ENCODE peak calls at places on chromosomes 3 and 15, in six cellular contexts. D, O, Z, I, G and T are unnamed samples.

GRCh38 chr15:36911322-36911944 is 188.9 kb downstream of the MEIS2 start:
- DNase-seq in D (no peak), O (peak; percentile 66), Z (no peak), I (no peak), G (no peak), T (no peak)

GRCh38 chr15:89898628-89899302 is 5.0 kb upstream of the AP3S2 start:
- DNase-seq in D (peak; percentile 53), O (peak; percentile 74), Z (peak; percentile 74), I (peak; percentile 43), G (no peak), T (no peak)

GRCh38 chr15:59222106-59222505 is 15.5 kb downstream of the LDHAL6B start:
- DNase-seq in D (no peak), O (peak; percentile 93), Z (no peak), I (no peak), G (no peak), T (no peak)

GRCh38 chr3:43726511-43726910 is 35.8 kb downstream of the ABHD5 start:
- DNase-seq in D (no peak), O (peak; percentile 38), Z (no peak), I (no peak), G (no peak), T (no peak)

GRCh38 chr15:52294881-52295420 is 653 bp downstream of the MYO5C start:
- DNase-seq in D (no peak), O (no peak), Z (no peak), I (no peak), G (no peak), T (no peak)

GRCh38 chr3:182713743-182714517 is 79.4 kb upstream of the ATP11B start:
- DNase-seq in D (no peak), O (peak; percentile 88), Z (no peak), I (no peak), G (no peak), T (no peak)

GRCh38 chr3:56612146-56612545 is 55.2 kb downstream of the CCDC66 start:
- DNase-seq in D (no peak), O (no peak), Z (no peak), I (no peak), G (no peak), T (no peak)

GRCh38 chr3:134373278-134373941 is 837 bp downstream of the AMOTL2 start:
- DNase-seq in D (peak; percentile 78), O (peak; percentile 94), Z (peak; percentile 76), I (peak; percentile 80), G (peak; percentile 88), T (no peak)

GRCh38 chr15:62782100-62782791 is 260.3 kb upstream of the TPM1 start:
- DNase-seq in D (peak; percentile 54), O (peak; percentile 94), Z (peak; percentile 67), I (no peak), G (no peak), T (no peak)

GRCh38 chr3:42367903-42368302 is 42.5 kb downstream of the LYZL4 start:
- DNase-seq in D (no peak), O (no peak), Z (no peak), I (no peak), G (no peak), T (no peak)

GRCh38 chr15:93189562-93189961 is 100.6 kb upstream of the RGMA start:
- DNase-seq in D (no peak), O (no peak), Z (no peak), I (no peak), G (no peak), T (no peak)

GRCh38 chr3:40455328-40455727 is 1.8 kb upstream of the RPL14 start:
- DNase-seq in D (no peak), O (no peak), Z (no peak), I (no peak), G (no peak), T (no peak)

GRCh38 chr15:41950505-41950904 is 21.9 kb downstream of the EHD4 start:
- DNase-seq in D (no peak), O (no peak), Z (no peak), I (no peak), G (no peak), T (no peak)

GRCh38 chr3:66297917-66298316 is 77.1 kb downstream of the SLC25A26 start:
- DNase-seq in D (no peak), O (peak; percentile 81), Z (no peak), I (no peak), G (no peak), T (no peak)

GRCh38 chr3:18757476-18757875 is 332.3 kb upstream of the SATB1 start:
- DNase-seq in D (no peak), O (no peak), Z (no peak), I (no peak), G (no peak), T (no peak)

GRCh38 chr15:94075349-94075748 is 156.0 kb upstream of the MCTP2 start:
- DNase-seq in D (peak; percentile 34), O (no peak), Z (no peak), I (no peak), G (no peak), T (no peak)

GRCh38 chr15:56837281-56837680 is 81.2 kb upstream of the TCF12 start:
- DNase-seq in D (no peak), O (peak; percentile 46), Z (no peak), I (no peak), G (no peak), T (no peak)

GRCh38 chr15:57259511-57260143 is 116.7 kb upstream of the CGNL1 start:
- DNase-seq in D (peak; percentile 29), O (peak; percentile 12), Z (no peak), I (peak; percentile 38), G (no peak), T (no peak)

GRCh38 chr3:98906230-98906629 is 4.7 kb upstream of the DCBLD2 start:
- DNase-seq in D (no peak), O (peak; percentile 92), Z (no peak), I (no peak), G (no peak), T (no peak)

GRCh38 chr3:146581877-146582508 is 23.2 kb downstream of the PLSCR5 start:
- DNase-seq in D (no peak), O (peak; percentile 65), Z (no peak), I (no peak), G (no peak), T (no peak)

GRCh38 chr3:188197388-188197847 is 43.5 kb downstream of the LPP start:
- DNase-seq in D (no peak), O (no peak), Z (peak; percentile 11), I (peak; percentile 61), G (no peak), T (no peak)

GRCh38 chr3:140288575-140288974 is 353.6 kb downstream of the CLSTN2 start:
- DNase-seq in D (no peak), O (peak; percentile 2), Z (no peak), I (no peak), G (no peak), T (no peak)

GRCh38 chr3:99711361-99711760 is 73.0 kb downstream of the COL8A1 start:
- DNase-seq in D (no peak), O (no peak), Z (no peak), I (no peak), G (no peak), T (no peak)

GRCh38 chr3:59064276-59064675 is 14.5 kb upstream of the CFAP20DC start:
- DNase-seq in D (peak; percentile 19), O (peak; percentile 6), Z (peak; percentile 11), I (no peak), G (no peak), T (no peak)

GRCh38 chr3:134378384-134378783 is 4.1 kb upstream of the AMOTL2 start:
- DNase-seq in D (peak; percentile 61), O (peak; percentile 57), Z (peak; percentile 47), I (peak; percentile 63), G (peak; percentile 72), T (no peak)

GRCh38 chr15:31069360-31070000 is 32.0 kb downstream of the TRPM1 start:
- DNase-seq in D (no peak), O (peak; percentile 16), Z (no peak), I (no peak), G (no peak), T (no peak)

GRCh38 chr3:118987466-118987865 is 47.2 kb downstream of the IGSF11 start:
- DNase-seq in D (peak; percentile 13), O (peak; percentile 27), Z (no peak), I (no peak), G (no peak), T (no peak)

DNA sequence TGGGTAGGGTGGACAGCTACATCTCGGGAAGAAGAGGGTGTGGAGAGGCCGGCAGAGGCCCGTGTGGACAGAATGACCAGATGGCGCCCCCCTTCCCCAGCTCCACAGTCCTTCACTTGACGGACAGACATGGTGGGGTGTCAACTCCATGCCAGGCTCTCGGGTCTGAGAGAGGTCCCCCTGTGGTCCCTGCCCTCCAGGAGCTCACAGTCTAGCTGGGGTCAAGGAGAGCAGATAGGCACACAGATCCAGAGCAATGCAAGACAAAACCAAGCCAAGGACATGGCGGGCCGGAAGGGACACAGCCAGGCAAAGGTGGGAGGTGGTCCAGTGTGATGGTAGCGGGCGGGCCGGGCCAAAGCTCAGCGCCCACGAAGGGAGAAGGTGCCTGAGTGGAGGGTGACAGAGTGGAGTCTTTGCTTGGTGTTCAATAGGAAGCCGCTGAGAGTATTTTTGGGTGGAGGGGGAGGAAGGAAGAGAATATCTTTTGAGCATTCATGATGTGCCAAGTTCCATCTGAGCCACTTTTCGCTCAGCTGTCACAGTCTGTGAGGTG is 72.1 kb upstream of the SEC13 start:
- DNase-seq in D (no peak), O (no peak), Z (no peak), I (no peak), G (no peak), T (no peak)
- TF ChIP-seq CTCF in D (no peak), O (no peak), Z (no peak), I (no peak), G (no peak), T (no peak)

GRCh38 chr3:33269385-33269784 is 7.9 kb upstream of the FBXL2 start:
- DNase-seq in D (no peak), O (no peak), Z (no peak), I (no peak), G (no peak), T (no peak)
- TF ChIP-seq CTCF in D (no peak), O (no peak), Z (no peak), I (no peak), G (no peak), T (no peak)

GRCh38 chr3:82739390-82739789 is 977.9 kb upstream of the GBE1 start:
- DNase-seq in D (no peak), O (peak; percentile 38), Z (no peak), I (no peak), G (no peak), T (no peak)

GRCh38 chr3:82741346-82741745 is 979.9 kb upstream of the GBE1 start:
- DNase-seq in D (no peak), O (no peak), Z (no peak), I (no peak), G (no peak), T (no peak)

DNA sequence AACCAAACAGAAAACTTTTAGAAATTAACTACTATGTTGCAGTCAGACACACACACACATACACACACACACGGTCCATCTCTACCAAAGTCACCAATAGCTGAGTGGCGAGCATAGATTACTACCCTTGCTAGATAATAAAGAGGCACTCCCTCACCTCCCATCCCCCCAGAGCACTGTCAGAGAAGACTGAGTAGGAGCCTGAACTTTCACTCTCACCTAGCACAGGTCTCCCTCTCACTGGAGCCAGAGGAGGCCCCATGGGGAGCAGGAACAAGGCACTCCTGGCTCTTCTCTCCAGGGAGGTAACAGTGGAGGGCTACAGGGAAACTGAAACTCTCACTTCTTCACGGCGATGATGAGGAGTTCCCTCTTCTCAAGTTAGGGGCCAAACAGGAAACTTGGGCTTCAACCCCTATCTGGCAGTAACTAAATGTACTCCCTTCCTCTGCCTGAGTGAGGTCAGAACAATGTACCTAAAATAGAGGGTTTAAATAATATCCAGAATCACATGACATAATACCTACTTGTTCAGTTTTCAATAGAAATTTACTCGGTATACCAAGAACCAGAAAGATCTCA is 975.3 kb upstream of the GBE1 start:
- DNase-seq in D (no peak), O (no peak), Z (no peak), I (no peak), G (no peak), T (no peak)
- TF ChIP-seq CTCF in D (no peak), O (no peak), Z (no peak), I (no peak), G (no peak), T (no peak)

GRCh38 chr3:151085227-151085888 is at the start of gene MED12L:
- DNase-seq in D (peak; percentile 71), O (peak; percentile 78), Z (peak; percentile 75), I (no peak), G (peak; percentile 79), T (no peak)
- TF ChIP-seq CTCF in D (no peak), O (no peak), Z (peak; percentile 41), I (no peak), G (no peak), T (no peak)